ENCODE peak calls at places on chromosomes 13 and 19, in ten cellular contexts. E, K, N, Y, O, B, T, G, A and W are unnamed samples.
A peak's percentile ranks its signal among the peaks of the same experiment; 100 is the strongest.

GRCh38 chr13:46382224-46382623 is 4.8 kb downstream of the RUBCNL start:
- DNase-seq in N (no peak), K (no peak), E (peak; percentile 35), A (no peak), Y (no peak), G (no peak), B (no peak), T (no peak), O (no peak), W (no peak)

GRCh38 chr13:95982144-95982543 is 71.1 kb downstream of the UGGT2 start:
- DNase-seq in E (no peak), K (no peak), Y (no peak), A (no peak), B (no peak), N (no peak), G (no peak), T (no peak), O (no peak), W (no peak)

GRCh38 chr13:27124571-27124970 is 47.0 kb downstream of the USP12 start:
- DNase-seq in N (no peak), T (no peak), G (no peak), E (no peak), Y (no peak), O (no peak), A (no peak), B (no peak), K (no peak), W (no peak)

GRCh38 chr19:15464394-15465385 is at the start of gene RASAL3:
- DNase-seq in Y (no peak), E (peak; percentile 80), N (no peak), A (peak; percentile 59), K (no peak), G (no peak), O (no peak), B (no peak), T (no peak), W (no peak)

GRCh38 chr13:22770891-22771290 is 409.9 kb upstream of the SGCG start:
- DNase-seq in N (no peak), O (no peak), E (no peak), A (no peak), B (no peak), K (no peak), Y (no peak), T (no peak), G (no peak), W (no peak)

GRCh38 chr19:17043744-17044143 is 17.1 kb upstream of the CPAMD8 start:
- DNase-seq in Y (no peak), E (no peak), G (no peak), T (no peak), O (no peak), B (no peak), A (no peak), N (no peak), K (no peak), W (no peak)

GRCh38 chr19:6740589-6741348 is 1.3 kb downstream of the TRIP10 start:
- DNase-seq in A (peak; percentile 87), G (peak; percentile 64), Y (no peak), B (peak; percentile 76), T (no peak), O (no peak), N (peak; percentile 19), K (peak; percentile 86), E (peak; percentile 46), W (no peak)

GRCh38 chr19:16661480-16662034 is 618 bp downstream of the TMEM38A start:
- DNase-seq in T (no peak), E (peak; percentile 25), K (peak; percentile 76), B (peak; percentile 62), N (no peak), O (no peak), G (peak; percentile 31), Y (peak; percentile 23), A (peak; percentile 69), W (no peak)

GRCh38 chr13:75759531-75759930 is 123.4 kb downstream of the LMO7 start:
- DNase-seq in Y (no peak), O (no peak), B (no peak), K (no peak), T (no peak), E (no peak), A (no peak), N (no peak), G (no peak), W (no peak)

GRCh38 chr13:75762066-75762937 is 126.2 kb downstream of the LMO7 start:
- DNase-seq in K (no peak), T (no peak), E (no peak), B (no peak), G (peak; percentile 56), N (peak; percentile 63), O (no peak), A (no peak), Y (no peak), W (no peak)

GRCh38 chr13:75761373-75761772 is 125.2 kb downstream of the LMO7 start:
- DNase-seq in A (no peak), O (no peak), N (no peak), B (no peak), G (no peak), T (no peak), E (no peak), K (no peak), Y (no peak), W (no peak)

GRCh38 chr13:75762967-75763366 is 126.8 kb downstream of the LMO7 start:
- DNase-seq in T (no peak), B (no peak), N (no peak), G (no peak), Y (no peak), O (no peak), E (no peak), K (no peak), A (no peak), W (no peak)

DNA sequence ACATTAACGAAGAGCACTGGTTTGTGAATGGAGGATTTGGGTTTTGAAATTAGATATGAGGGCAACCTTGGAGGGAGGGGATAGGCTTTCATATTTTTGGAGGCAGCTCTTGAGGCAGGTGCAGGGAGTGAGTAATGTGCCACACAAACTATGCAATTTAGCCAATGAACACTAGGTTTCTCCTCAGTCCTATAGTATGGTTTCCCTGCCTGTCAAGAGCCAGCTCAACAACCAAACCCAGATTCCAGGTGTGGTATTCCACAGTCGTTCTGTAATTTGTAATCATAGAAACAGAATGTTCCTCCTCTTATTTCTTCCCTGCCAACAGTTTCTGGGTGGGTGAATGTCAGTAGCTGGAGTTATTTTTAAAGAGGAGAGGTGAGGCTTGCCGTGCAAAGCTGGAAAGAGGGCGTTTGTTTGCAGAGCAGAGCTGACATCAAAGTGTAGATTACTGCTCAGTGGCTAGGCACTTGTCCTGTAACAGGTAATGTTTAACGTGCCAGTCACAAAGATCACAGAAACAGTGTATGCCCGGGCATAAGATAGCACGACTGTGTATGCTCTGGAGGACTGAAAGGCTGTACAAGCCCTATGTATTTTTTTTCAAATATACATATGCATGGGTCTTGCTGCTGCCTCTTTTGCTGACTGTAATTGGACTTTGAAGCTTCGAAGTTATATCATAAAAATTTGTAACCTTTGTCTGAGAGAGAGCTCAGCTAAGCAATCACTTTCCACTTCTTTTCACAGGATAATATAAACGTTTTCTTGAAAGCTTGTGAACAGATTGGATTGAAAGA is 124.3 kb downstream of the LMO7 start:
- DNase-seq in E (no peak), B (no peak), O (no peak), T (no peak), G (peak; percentile 77), A (no peak), Y (no peak), N (peak; percentile 33), K (no peak), W (no peak)
- TF ChIP-seq CTCF in E (no peak), B (peak; percentile 28), O (peak; percentile 17), T (peak; percentile 12), G (no peak), A (peak; percentile 26), Y (no peak), N (peak; percentile 8), K (no peak), W (no peak)

GRCh38 chr13:99218545-99218944 is 17.9 kb downstream of the UBAC2 start:
- DNase-seq in N (peak; percentile 31), O (no peak), G (peak; percentile 54), E (no peak), A (no peak), K (no peak), T (no peak), B (peak; percentile 46), Y (no peak), W (no peak)

GRCh38 chr13:99218969-99219368 is 18.3 kb downstream of the UBAC2 start:
- DNase-seq in E (no peak), B (no peak), Y (no peak), A (no peak), G (no peak), K (no peak), N (no peak), T (no peak), O (no peak), W (no peak)

GRCh38 chr13:99215466-99215865 is 14.8 kb downstream of the UBAC2 start:
- DNase-seq in T (no peak), N (no peak), A (no peak), G (no peak), Y (no peak), K (no peak), B (no peak), E (no peak), O (no peak), W (no peak)

GRCh38 chr13:99218126-99218525 is 17.5 kb downstream of the UBAC2 start:
- DNase-seq in K (no peak), B (no peak), A (no peak), N (no peak), E (no peak), O (no peak), Y (no peak), T (no peak), G (no peak), W (no peak)

GRCh38 chr13:99217461-99218101 is 16.9 kb downstream of the UBAC2 start:
- DNase-seq in A (no peak), B (no peak), G (no peak), T (no peak), K (no peak), O (no peak), Y (no peak), N (no peak), E (no peak), W (no peak)
- H3K4me3 ChIP-seq in A (no peak overlapping the region), B (no peak overlapping the region), G (no peak overlapping the region), T (no peak overlapping the region), K (no peak overlapping the region), O (no peak overlapping the region), Y (no peak overlapping the region), N (no peak overlapping the region), E (no peak overlapping the region), W (no peak overlapping the region)

GRCh38 chr19:48458016-48458415 is 2.6 kb downstream of the KCNJ14 start:
- DNase-seq in G (no peak), T (no peak), N (no peak), A (no peak), K (no peak), Y (no peak), O (no peak), B (no peak), E (peak; percentile 53), W (no peak)

GRCh38 chr19:48454150-48454730 is 1.1 kb upstream of the KCNJ14 start:
- DNase-seq in A (no peak), E (no peak), K (no peak), B (no peak), G (no peak), N (no peak), T (no peak), O (no peak), Y (no peak), W (no peak)

GRCh38 chr19:48455171-48455907 is at the start of gene KCNJ14:
- DNase-seq in N (no peak), E (no peak), A (peak; percentile 35), K (no peak), G (no peak), O (no peak), T (no peak), Y (no peak), B (no peak), W (no peak)

GRCh38 chr19:48455908-48456562 is 661 bp downstream of the KCNJ14 start:
- DNase-seq in K (no peak), N (no peak), O (no peak), T (no peak), Y (no peak), E (peak; percentile 38), B (no peak), G (no peak), A (no peak), W (no peak)

DNA sequence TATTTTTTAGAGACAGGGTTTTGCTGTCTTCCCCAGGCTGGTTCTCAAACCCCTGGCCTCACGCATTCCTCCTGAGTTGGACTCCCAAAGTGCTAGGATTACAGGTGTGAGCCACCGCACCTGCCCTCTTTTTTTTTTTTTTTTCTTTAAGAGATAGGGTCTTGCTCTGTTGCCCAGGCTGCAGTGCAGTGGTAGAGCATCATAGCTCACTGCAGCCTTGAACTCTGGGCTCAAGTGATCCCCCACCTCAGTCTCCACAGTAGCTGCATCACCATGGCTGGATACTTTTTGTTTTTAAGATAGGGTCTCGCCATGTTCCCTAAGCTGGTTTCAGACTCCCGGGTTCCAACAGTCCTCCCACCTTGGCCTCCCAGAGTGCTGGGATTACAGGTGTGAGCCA is 1.5 kb downstream of the KCNJ14 start:
- DNase-seq in B (no peak), E (no peak), A (no peak), T (no peak), O (no peak), G (no peak), Y (no peak), K (no peak), N (no peak), W (no peak)
- TF ChIP-seq CTCF in B (no peak), E (no peak), A (no peak), T (no peak), O (no peak), G (no peak), Y (no peak), K (no peak), N (no peak), W (no peak)

GRCh38 chr13:72004975-72005374 is 138.0 kb upstream of the DACH1 start:
- DNase-seq in G (no peak), O (no peak), T (peak; percentile 38), B (no peak), Y (no peak), N (no peak), A (no peak), K (no peak), E (no peak), W (no peak)
- H3K4me3 ChIP-seq in G (no peak overlapping the region), O (no peak overlapping the region), T (no peak overlapping the region), B (no peak overlapping the region), Y (no peak overlapping the region), N (no peak overlapping the region), A (no peak overlapping the region), K (no peak overlapping the region), E (no peak overlapping the region), W (no peak overlapping the region)